ENCODE peak calls at places on chromosomes 5 and 9, in seven cellular contexts. One of them, this sample, is unnamed.

GRCh38 chr9:132857031-132857430 is 21.1 kb downstream of the AK8 start:
- DNase-seq in CD8-positive, alpha-beta T cell: no peak
- DNase-seq in psoas muscle: peak
- DNase-seq in naive thymus-derived CD4-positive, alpha-beta T cell: no peak
- DNase-seq in mesendoderm: no peak
- DNase-seq in K562: no peak
- DNase-seq in pancreas: no peak
- DNase-seq in this sample: no peak

GRCh38 chr5:81169924-81170323 is 63.2 kb upstream of the CKMT2 start:
- DNase-seq in CD8-positive, alpha-beta T cell: no peak
- DNase-seq in naive thymus-derived CD4-positive, alpha-beta T cell: no peak
- DNase-seq in psoas muscle: no peak
- DNase-seq in mesendoderm: no peak
- DNase-seq in K562: no peak
- DNase-seq in pancreas: no peak
- DNase-seq in this sample: no peak

GRCh38 chr5:164375051-164375450 is 869.6 kb downstream of the MAT2B start:
- DNase-seq in naive thymus-derived CD4-positive, alpha-beta T cell: no peak
- DNase-seq in psoas muscle: no peak
- DNase-seq in CD8-positive, alpha-beta T cell: no peak
- DNase-seq in pancreas: no peak
- DNase-seq in K562: no peak
- DNase-seq in mesendoderm: no peak
- DNase-seq in this sample: no peak

GRCh38 chr5:45376463-45376862 is 319.7 kb downstream of the HCN1 start:
- DNase-seq in pancreas: no peak
- DNase-seq in mesendoderm: no peak
- DNase-seq in CD8-positive, alpha-beta T cell: no peak
- DNase-seq in K562: no peak
- DNase-seq in naive thymus-derived CD4-positive, alpha-beta T cell: no peak
- DNase-seq in psoas muscle: no peak
- DNase-seq in this sample: no peak

GRCh38 chr9:85466834-85467233 is 274.9 kb downstream of the AGTPBP1 start:
- DNase-seq in psoas muscle: no peak
- DNase-seq in pancreas: no peak
- DNase-seq in CD8-positive, alpha-beta T cell: no peak
- DNase-seq in K562: no peak
- DNase-seq in mesendoderm: peak
- DNase-seq in naive thymus-derived CD4-positive, alpha-beta T cell: no peak
- DNase-seq in this sample: no peak

GRCh38 chr5:91311697-91312501 is 71.2 kb downstream of the ARRDC3 start:
- DNase-seq in mesendoderm: peak
- DNase-seq in pancreas: no peak
- DNase-seq in naive thymus-derived CD4-positive, alpha-beta T cell: peak
- DNase-seq in CD8-positive, alpha-beta T cell: peak
- DNase-seq in psoas muscle: peak
- DNase-seq in K562: no peak
- DNase-seq in this sample: peak

GRCh38 chr9:19809422-19810269 is 20.8 kb upstream of the SLC24A2 start:
- DNase-seq in pancreas: no peak
- DNase-seq in mesendoderm: no peak
- DNase-seq in naive thymus-derived CD4-positive, alpha-beta T cell: no peak
- DNase-seq in CD8-positive, alpha-beta T cell: no peak
- DNase-seq in psoas muscle: no peak
- DNase-seq in K562: no peak
- DNase-seq in this sample: no peak

GRCh38 chr5:180803181-180804128 is 849 bp upstream of the MGAT1 start:
- DNase-seq in K562: peak
- DNase-seq in psoas muscle: peak
- DNase-seq in mesendoderm: peak
- DNase-seq in pancreas: no peak
- DNase-seq in CD8-positive, alpha-beta T cell: peak
- DNase-seq in naive thymus-derived CD4-positive, alpha-beta T cell: peak
- DNase-seq in this sample: peak

GRCh38 chr5:140634103-140634502 is 1.1 kb upstream of the CD14 start:
- DNase-seq in K562: no peak
- DNase-seq in psoas muscle: no peak
- DNase-seq in mesendoderm: no peak
- DNase-seq in CD8-positive, alpha-beta T cell: no peak
- DNase-seq in naive thymus-derived CD4-positive, alpha-beta T cell: no peak
- DNase-seq in pancreas: no peak
- DNase-seq in this sample: no peak

GRCh38 chr5:119453045-119453383 is 717 bp downstream of the HSD17B4 start:
- DNase-seq in naive thymus-derived CD4-positive, alpha-beta T cell: no peak
- DNase-seq in pancreas: no peak
- DNase-seq in mesendoderm: no peak
- DNase-seq in K562: peak
- DNase-seq in CD8-positive, alpha-beta T cell: no peak
- DNase-seq in psoas muscle: no peak
- DNase-seq in this sample: no peak

GRCh38 chr9:129273136-129273895 is 95.3 kb upstream of the IER5L start:
- DNase-seq in naive thymus-derived CD4-positive, alpha-beta T cell: no peak
- DNase-seq in pancreas: no peak
- DNase-seq in CD8-positive, alpha-beta T cell: no peak
- DNase-seq in psoas muscle: peak
- DNase-seq in mesendoderm: no peak
- DNase-seq in K562: no peak
- DNase-seq in this sample: no peak

GRCh38 chr5:141260458-141261237 is 15.5 kb downstream of the PCDHB15 start:
- DNase-seq in pancreas: no peak
- DNase-seq in psoas muscle: no peak
- DNase-seq in K562: no peak
- DNase-seq in naive thymus-derived CD4-positive, alpha-beta T cell: no peak
- DNase-seq in CD8-positive, alpha-beta T cell: no peak
- DNase-seq in mesendoderm: peak
- DNase-seq in this sample: no peak

GRCh38 chr5:68033961-68034581 is 181.5 kb upstream of the PIK3R1 start:
- DNase-seq in naive thymus-derived CD4-positive, alpha-beta T cell: no peak
- DNase-seq in pancreas: no peak
- DNase-seq in CD8-positive, alpha-beta T cell: no peak
- DNase-seq in psoas muscle: no peak
- DNase-seq in K562: no peak
- DNase-seq in mesendoderm: peak
- DNase-seq in this sample: no peak

GRCh38 chr5:65142511-65143011 is 339.2 kb downstream of the ADAMTS6 start:
- DNase-seq in naive thymus-derived CD4-positive, alpha-beta T cell: no peak
- DNase-seq in mesendoderm: peak
- DNase-seq in psoas muscle: no peak
- DNase-seq in K562: no peak
- DNase-seq in pancreas: no peak
- DNase-seq in CD8-positive, alpha-beta T cell: no peak
- DNase-seq in this sample: no peak

GRCh38 chr5:17118631-17119030 is 98.8 kb upstream of the BASP1 start:
- DNase-seq in pancreas: no peak
- DNase-seq in psoas muscle: no peak
- DNase-seq in K562: peak
- DNase-seq in naive thymus-derived CD4-positive, alpha-beta T cell: no peak
- DNase-seq in mesendoderm: peak
- DNase-seq in CD8-positive, alpha-beta T cell: no peak
- DNase-seq in this sample: no peak

GRCh38 chr5:134085411-134085810 is 29.1 kb upstream of the TCF7 start:
- DNase-seq in CD8-positive, alpha-beta T cell: no peak
- DNase-seq in pancreas: no peak
- DNase-seq in K562: no peak
- DNase-seq in naive thymus-derived CD4-positive, alpha-beta T cell: no peak
- DNase-seq in mesendoderm: no peak
- DNase-seq in psoas muscle: no peak
- DNase-seq in this sample: no peak

GRCh38 chr9:112550531-112550930 is 63.9 kb downstream of the KIAA1958 start:
- DNase-seq in mesendoderm: peak
- DNase-seq in psoas muscle: no peak
- DNase-seq in K562: no peak
- DNase-seq in naive thymus-derived CD4-positive, alpha-beta T cell: no peak
- DNase-seq in CD8-positive, alpha-beta T cell: no peak
- DNase-seq in pancreas: no peak
- DNase-seq in this sample: no peak

GRCh38 chr5:124825250-124825982 is 79.0 kb upstream of the ZNF608 start:
- DNase-seq in naive thymus-derived CD4-positive, alpha-beta T cell: no peak
- DNase-seq in pancreas: no peak
- DNase-seq in psoas muscle: no peak
- DNase-seq in mesendoderm: no peak
- DNase-seq in CD8-positive, alpha-beta T cell: no peak
- DNase-seq in K562: no peak
- DNase-seq in this sample: no peak
- H3K27ac ChIP-seq in naive thymus-derived CD4-positive, alpha-beta T cell: no peak
- H3K27ac ChIP-seq in pancreas: peak
- H3K27ac ChIP-seq in psoas muscle: peak
- H3K27ac ChIP-seq in mesendoderm: no peak
- H3K27ac ChIP-seq in CD8-positive, alpha-beta T cell: no peak
- H3K27ac ChIP-seq in K562: no peak
- H3K27ac ChIP-seq in this sample: no peak

DNA sequence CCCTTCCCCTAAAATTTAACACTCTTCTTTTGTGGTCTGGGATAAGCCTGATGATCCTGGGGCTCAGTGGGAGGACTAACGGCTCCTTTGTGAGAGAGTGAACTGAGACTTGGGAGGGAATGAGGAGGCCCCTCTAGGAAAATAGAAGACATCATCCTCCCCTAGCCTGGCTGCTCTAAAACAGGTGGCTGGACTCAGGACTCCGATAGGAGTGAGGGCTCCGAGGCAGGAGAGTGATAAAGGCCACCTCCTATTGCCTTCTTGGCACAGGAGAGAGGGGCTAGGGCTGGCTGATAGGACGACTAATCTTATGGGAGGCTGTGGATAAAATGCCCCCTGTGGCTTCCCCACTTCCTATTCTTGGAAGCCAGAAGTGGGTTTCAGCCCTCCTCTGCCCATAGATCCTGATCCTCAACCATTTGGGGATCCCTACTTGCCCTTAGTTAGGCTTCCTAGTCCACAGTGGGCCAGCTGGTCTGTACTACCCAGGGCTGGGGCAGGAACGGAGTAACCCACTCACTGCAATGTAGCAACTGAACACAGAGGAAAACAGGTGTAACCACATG is 1.4 kb downstream of the AQP3 start:
- DNase-seq in K562: peak
- DNase-seq in mesendoderm: no peak
- DNase-seq in pancreas: no peak
- DNase-seq in psoas muscle: no peak
- DNase-seq in naive thymus-derived CD4-positive, alpha-beta T cell: no peak
- DNase-seq in CD8-positive, alpha-beta T cell: peak
- DNase-seq in this sample: no peak
- H3K4me3 ChIP-seq in K562: peak
- H3K4me3 ChIP-seq in mesendoderm: no peak
- H3K4me3 ChIP-seq in pancreas: peak
- H3K4me3 ChIP-seq in psoas muscle: peak
- H3K4me3 ChIP-seq in naive thymus-derived CD4-positive, alpha-beta T cell: peak
- H3K4me3 ChIP-seq in CD8-positive, alpha-beta T cell: peak
- H3K4me3 ChIP-seq in this sample: peak

DNA sequence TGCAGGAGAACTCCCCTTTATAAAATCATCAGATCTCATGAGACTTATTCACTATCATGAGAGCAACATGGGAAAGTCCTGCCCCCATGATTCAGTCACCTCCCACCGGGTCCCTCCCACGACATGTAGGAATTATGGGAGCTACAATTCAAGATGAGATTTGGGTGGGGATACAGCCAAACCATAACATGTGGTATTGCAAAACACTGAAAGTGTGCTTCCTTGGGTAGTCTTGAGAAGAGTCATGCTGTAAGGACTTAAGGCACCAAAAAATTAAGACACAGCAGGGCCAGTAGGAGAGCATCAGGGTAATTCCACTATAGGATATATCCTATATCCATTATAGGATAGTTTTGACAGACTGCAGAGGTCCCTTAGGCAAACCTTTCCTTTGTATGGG is 29.4 kb upstream of the GDNF start:
- DNase-seq in psoas muscle: no peak
- DNase-seq in pancreas: no peak
- DNase-seq in naive thymus-derived CD4-positive, alpha-beta T cell: no peak
- DNase-seq in K562: no peak
- DNase-seq in mesendoderm: no peak
- DNase-seq in CD8-positive, alpha-beta T cell: no peak
- DNase-seq in this sample: no peak
- H3K27ac ChIP-seq in psoas muscle: no peak
- H3K27ac ChIP-seq in pancreas: no peak
- H3K27ac ChIP-seq in naive thymus-derived CD4-positive, alpha-beta T cell: no peak
- H3K27ac ChIP-seq in K562: no peak
- H3K27ac ChIP-seq in mesendoderm: no peak
- H3K27ac ChIP-seq in CD8-positive, alpha-beta T cell: no peak
- H3K27ac ChIP-seq in this sample: no peak

DNA sequence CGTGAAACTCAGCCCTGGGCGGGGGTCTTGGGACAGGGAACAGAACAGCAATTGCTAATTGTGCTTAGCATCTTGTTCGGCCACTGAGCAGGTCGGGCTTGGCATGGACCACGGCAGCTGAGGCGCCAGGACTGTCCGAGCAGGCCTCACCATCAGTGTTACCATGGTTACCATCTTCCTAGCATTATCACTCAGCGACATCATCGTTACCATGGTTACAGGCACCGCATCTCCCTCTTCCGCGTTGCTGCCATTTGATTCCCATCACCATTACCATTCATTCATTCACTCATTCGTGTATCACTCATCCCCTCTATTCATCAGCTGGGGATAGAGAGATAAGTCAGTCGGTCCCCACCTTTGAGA is 81.0 kb upstream of the ZBTB43 start:
- DNase-seq in mesendoderm: peak
- DNase-seq in CD8-positive, alpha-beta T cell: no peak
- DNase-seq in pancreas: no peak
- DNase-seq in K562: no peak
- DNase-seq in naive thymus-derived CD4-positive, alpha-beta T cell: no peak
- DNase-seq in psoas muscle: no peak
- DNase-seq in this sample: no peak
- H3K4me3 ChIP-seq in mesendoderm: no peak
- H3K4me3 ChIP-seq in CD8-positive, alpha-beta T cell: peak
- H3K4me3 ChIP-seq in pancreas: no peak
- H3K4me3 ChIP-seq in K562: no peak
- H3K4me3 ChIP-seq in naive thymus-derived CD4-positive, alpha-beta T cell: peak
- H3K4me3 ChIP-seq in psoas muscle: no peak
- H3K4me3 ChIP-seq in this sample: peak

DNA sequence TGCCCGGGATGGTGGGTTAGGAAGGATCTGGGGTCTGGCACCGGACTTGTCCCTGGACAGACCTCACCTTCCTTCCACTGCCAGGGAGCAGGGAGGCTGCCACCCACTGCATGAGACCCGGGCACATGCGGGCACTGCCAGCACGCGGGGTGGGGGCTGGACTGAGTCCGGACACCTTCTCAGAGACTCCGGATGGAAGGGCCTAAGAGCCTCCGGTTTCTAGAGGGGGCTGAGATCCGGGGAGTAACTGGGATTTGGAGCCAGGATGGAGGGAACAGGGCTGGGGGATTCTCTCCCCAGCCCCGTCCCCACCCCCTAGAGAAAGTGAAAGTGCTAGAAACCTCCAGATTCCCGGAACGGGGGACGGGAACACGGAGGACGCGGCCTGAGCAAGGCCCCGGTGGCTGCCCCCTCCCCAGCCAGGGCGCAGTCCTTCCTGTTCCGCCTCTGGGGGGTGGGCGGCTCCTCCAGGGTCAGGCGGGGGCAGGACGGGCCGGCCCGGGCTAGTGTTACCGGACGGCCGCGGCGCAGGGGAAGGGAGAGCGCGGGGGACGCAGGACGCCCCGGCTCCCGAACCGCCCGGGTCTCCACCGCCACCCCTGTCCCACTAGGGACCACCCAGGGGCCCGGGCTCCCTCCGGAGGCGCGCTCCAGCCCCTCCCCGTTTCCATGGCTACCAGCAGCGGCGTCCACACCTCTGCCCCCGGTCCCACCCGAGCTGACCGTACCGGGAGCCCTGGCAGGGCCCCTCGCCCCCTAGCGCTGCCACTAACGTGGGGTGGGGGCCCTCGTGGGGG is 735 bp downstream of the SLC12A7 start:
- DNase-seq in naive thymus-derived CD4-positive, alpha-beta T cell: no peak
- DNase-seq in mesendoderm: peak
- DNase-seq in psoas muscle: no peak
- DNase-seq in pancreas: no peak
- DNase-seq in CD8-positive, alpha-beta T cell: no peak
- DNase-seq in K562: peak
- DNase-seq in this sample: no peak
- H3K27ac ChIP-seq in naive thymus-derived CD4-positive, alpha-beta T cell: peak
- H3K27ac ChIP-seq in mesendoderm: no peak
- H3K27ac ChIP-seq in psoas muscle: peak
- H3K27ac ChIP-seq in pancreas: peak
- H3K27ac ChIP-seq in CD8-positive, alpha-beta T cell: peak
- H3K27ac ChIP-seq in K562: no peak
- H3K27ac ChIP-seq in this sample: peak

GRCh38 chr5:1294839-1295649 is at the start of gene TERT:
- DNase-seq in CD8-positive, alpha-beta T cell: peak
- DNase-seq in K562: peak
- DNase-seq in pancreas: peak
- DNase-seq in naive thymus-derived CD4-positive, alpha-beta T cell: peak
- DNase-seq in mesendoderm: peak
- DNase-seq in psoas muscle: peak
- DNase-seq in this sample: peak
- H3K4me3 ChIP-seq in CD8-positive, alpha-beta T cell: peak
- H3K4me3 ChIP-seq in K562: peak
- H3K4me3 ChIP-seq in pancreas: no peak
- H3K4me3 ChIP-seq in naive thymus-derived CD4-positive, alpha-beta T cell: no peak
- H3K4me3 ChIP-seq in mesendoderm: peak
- H3K4me3 ChIP-seq in psoas muscle: no peak
- H3K4me3 ChIP-seq in this sample: peak